ENCODE peak calls at places on chromosomes 4 and X, in four cellular contexts. F, N, U and D are unnamed samples.
A peak's percentile ranks its signal among the peaks of the same experiment; 100 is the strongest.

GRCh38 chr4:5421416-5421815 is 286.9 kb downstream of the EVC2 start:
- DNase-seq in N (no peak), U (no peak), F (no peak), D (no peak)

GRCh38 chr4:83252782-83253405 is 31.7 kb downstream of the COQ2 start:
- DNase-seq in U (peak; percentile 74), F (no peak), N (peak; percentile 39), D (peak; percentile 24)

GRCh38 chrX:106862972-106863688 is 40.0 kb downstream of the RIPPLY1 start:
- DNase-seq in F (no peak), U (peak; percentile 30), N (no peak), D (no peak)

GRCh38 chr4:140103676-140104075 is 50.3 kb downstream of the MAML3 start:
- DNase-seq in F (no peak), U (no peak), N (peak; percentile 47), D (no peak)

GRCh38 chr4:118973295-118973694 is 84.6 kb downstream of the SYNPO2 start:
- DNase-seq in U (no peak), N (no peak), F (no peak), D (no peak)

GRCh38 chrX:153766871-153767673 is 3.0 kb downstream of the PLXNB3 start:
- DNase-seq in U (no peak), N (no peak), F (peak; percentile 38), D (no peak)

GRCh38 chr4:86939737-86940141 is 4.9 kb downstream of the AFF1 start:
- DNase-seq in F (no peak), N (no peak), U (no peak), D (no peak)

GRCh38 chr4:155799106-155799793 is 40.4 kb downstream of the GUCY1B1 start:
- DNase-seq in U (no peak), F (no peak), N (no peak), D (no peak)

GRCh38 chrX:12115377-12115776 is 22.9 kb upstream of the FRMPD4 start:
- DNase-seq in F (no peak), U (no peak), N (no peak), D (no peak)

GRCh38 chrX:115324194-115324593 is 34.7 kb downstream of the LUZP4 start:
- DNase-seq in F (peak; percentile 63), U (no peak), N (peak; percentile 63), D (no peak)

GRCh38 chr4:4837921-4838601 is 21.4 kb upstream of the MSX1 start:
- DNase-seq in N (no peak), F (peak; percentile 16), U (no peak), D (no peak)

GRCh38 chrX:25156323-25156722 is 140.6 kb upstream of the ARX start:
- DNase-seq in N (no peak), F (no peak), U (no peak), D (no peak)

GRCh38 chr4:154313004-154313587 is 178.5 kb downstream of the DCHS2 start:
- DNase-seq in U (no peak), N (no peak), F (no peak), D (no peak)

GRCh38 chr4:105895609-105896460 is 564 bp downstream of the NPNT start:
- DNase-seq in U (peak; percentile 45), N (no peak), F (peak; percentile 82), D (no peak)

GRCh38 chrX:76996641-76997040 is 450.5 kb upstream of the FGF16 start:
- DNase-seq in U (no peak), N (no peak), F (no peak), D (no peak)

GRCh38 chrX:134622056-134622812 is 36.0 kb downstream of the PLAC1 start:
- DNase-seq in U (no peak), F (no peak), N (peak; percentile 71), D (peak; percentile 37)

GRCh38 chrX:98357146-98357545 is 1473.4 kb downstream of the RPA4 start:
- DNase-seq in U (no peak), N (no peak), F (no peak), D (no peak)

GRCh38 chr4:57233391-57233790 is 123.2 kb upstream of the IGFBP7 start:
- DNase-seq in N (no peak), U (no peak), F (no peak), D (peak; percentile 29)

GRCh38 chr4:27702710-27703431 is 842.2 kb downstream of the STIM2 start:
- DNase-seq in N (no peak), U (no peak), F (no peak), D (no peak)

GRCh38 chr4:8239661-8240060 is 29.9 kb upstream of the HTRA3 start:
- DNase-seq in N (no peak), U (no peak), F (no peak), D (no peak)

GRCh38 chrX:52983526-52983925 is 25.2 kb upstream of the FAM156A start:
- DNase-seq in F (no peak), U (no peak), N (no peak), D (no peak)
- H3K27ac ChIP-seq in F (peak overlapping the region; percentile 11), U (peak overlapping the region; percentile 60), N (no peak overlapping the region), D (no peak overlapping the region)

GRCh38 chrX:1536712-1537030 is 314 bp downstream of the P2RY8 start:
- DNase-seq in F (peak; percentile 65), N (no peak), U (no peak), D (no peak)
- H3K27ac ChIP-seq in F (peak overlapping the region; percentile 72), N (no peak overlapping the region), U (peak overlapping the region; percentile 22), D (no peak overlapping the region)

GRCh38 chr4:55382515-55383003 is 13.2 kb upstream of the TMEM165 start:
- DNase-seq in N (no peak), U (no peak), F (no peak), D (no peak)

GRCh38 chr4:55381502-55381901 is 14.3 kb upstream of the TMEM165 start:
- DNase-seq in U (no peak), N (no peak), F (no peak), D (no peak)

GRCh38 chr4:55386840-55387239 is 8.9 kb upstream of the TMEM165 start:
- DNase-seq in N (peak; percentile 39), U (no peak), F (no peak), D (no peak)

GRCh38 chr4:55385201-55385649 is 10.5 kb upstream of the TMEM165 start:
- DNase-seq in F (no peak), N (peak; percentile 41), U (no peak), D (no peak)

GRCh38 chr4:55386073-55386472 is 9.7 kb upstream of the TMEM165 start:
- DNase-seq in N (no peak), F (no peak), U (no peak), D (no peak)
- H3K27ac ChIP-seq in N (no peak overlapping the region), F (no peak overlapping the region), U (no peak overlapping the region), D (no peak overlapping the region)

GRCh38 chr4:13990596-13991589 is 363.4 kb upstream of the BOD1L1 start:
- DNase-seq in F (no peak), N (no peak), U (no peak), D (no peak)

GRCh38 chr4:13988347-13989265 is 361.1 kb upstream of the BOD1L1 start:
- DNase-seq in F (no peak), N (peak; percentile 84), U (peak; percentile 33), D (peak; percentile 22)

GRCh38 chr4:13986533-13986932 is 359.0 kb upstream of the BOD1L1 start:
- DNase-seq in N (no peak), U (no peak), F (no peak), D (no peak)

GRCh38 chr4:13992041-13992440 is 364.5 kb upstream of the BOD1L1 start:
- DNase-seq in F (no peak), N (no peak), U (no peak), D (no peak)

GRCh38 chr4:13989496-13989895 is 362.0 kb upstream of the BOD1L1 start:
- DNase-seq in F (no peak), U (no peak), N (no peak), D (no peak)
- H3K27ac ChIP-seq in F (no peak overlapping the region), U (no peak overlapping the region), N (peak overlapping the region; percentile 93), D (peak overlapping the region; percentile 43)

GRCh38 chr4:181646864-181647263 is 596.3 kb upstream of the TENM3 start:
- DNase-seq in N (no peak), F (no peak), U (no peak), D (no peak)
- H3K27ac ChIP-seq in N (no peak overlapping the region), F (no peak overlapping the region), U (no peak overlapping the region), D (no peak overlapping the region)

GRCh38 chr4:185120631-185120946 is 22.5 kb upstream of the SLC25A4 start:
- DNase-seq in U (no peak), N (no peak), F (no peak), D (no peak)
- H3K27ac ChIP-seq in U (peak overlapping the region; percentile 73), N (no peak overlapping the region), F (no peak overlapping the region), D (no peak overlapping the region)

GRCh38 chrX:5415738-5416137 is 812.9 kb downstream of the NLGN4X start:
- DNase-seq in U (no peak), N (no peak), F (no peak), D (no peak)
- H3K27ac ChIP-seq in U (no peak overlapping the region), N (no peak overlapping the region), F (no peak overlapping the region), D (no peak overlapping the region)